ENCODE peak calls at places on chromosomes 16 and 17, in eight cellular contexts. One of them, this sample, is unnamed.
A peak's percentile ranks its signal among the peaks of the same experiment; 100 is the strongest.

GRCh38 chr17:1011138-1011537 is 14.2 kb downstream of the TIMM22 start:
- DNase-seq in foreskin keratinocyte: no peak
- DNase-seq in astrocyte of the hippocampus: no peak
- DNase-seq in amniotic stem cell: no peak
- DNase-seq in pons: no peak
- DNase-seq in stimulated activated naive CD4-positive, alpha-beta T cell: no peak
- DNase-seq in HT-29: no peak
- DNase-seq in adrenal gland: no peak
- DNase-seq in this sample: no peak

GRCh38 chr16:24820522-24820921 is 25.2 kb upstream of the SLC5A11 start:
- DNase-seq in astrocyte of the hippocampus: no peak
- DNase-seq in amniotic stem cell: no peak
- DNase-seq in stimulated activated naive CD4-positive, alpha-beta T cell: no peak
- DNase-seq in foreskin keratinocyte: peak; percentile 44
- DNase-seq in pons: no peak
- DNase-seq in HT-29: no peak
- DNase-seq in adrenal gland: peak; percentile 50
- DNase-seq in this sample: no peak

GRCh38 chr16:58814348-58814801 is 80.3 kb upstream of the GOT2 start:
- DNase-seq in pons: peak; percentile 40
- DNase-seq in adrenal gland: peak; percentile 72
- DNase-seq in foreskin keratinocyte: peak; percentile 52
- DNase-seq in amniotic stem cell: peak; percentile 19
- DNase-seq in HT-29: peak; percentile 46
- DNase-seq in astrocyte of the hippocampus: peak; percentile 76
- DNase-seq in stimulated activated naive CD4-positive, alpha-beta T cell: peak; percentile 12
- DNase-seq in this sample: peak; percentile 57

GRCh38 chr16:8989099-8989878 is 25.6 kb upstream of the USP7 start:
- DNase-seq in adrenal gland: no peak
- DNase-seq in amniotic stem cell: no peak
- DNase-seq in pons: no peak
- DNase-seq in foreskin keratinocyte: no peak
- DNase-seq in astrocyte of the hippocampus: no peak
- DNase-seq in stimulated activated naive CD4-positive, alpha-beta T cell: no peak
- DNase-seq in HT-29: no peak
- DNase-seq in this sample: no peak

GRCh38 chr16:48972236-48972635 is 309.4 kb downstream of the CBLN1 start:
- DNase-seq in pons: no peak
- DNase-seq in astrocyte of the hippocampus: no peak
- DNase-seq in adrenal gland: no peak
- DNase-seq in foreskin keratinocyte: no peak
- DNase-seq in stimulated activated naive CD4-positive, alpha-beta T cell: no peak
- DNase-seq in HT-29: no peak
- DNase-seq in amniotic stem cell: no peak
- DNase-seq in this sample: no peak

GRCh38 chr17:11986939-11987329 is 10.3 kb downstream of the ZNF18 start:
- DNase-seq in adrenal gland: no peak
- DNase-seq in stimulated activated naive CD4-positive, alpha-beta T cell: no peak
- DNase-seq in astrocyte of the hippocampus: peak; percentile 69
- DNase-seq in pons: peak; percentile 57
- DNase-seq in foreskin keratinocyte: peak; percentile 48
- DNase-seq in HT-29: peak; percentile 56
- DNase-seq in amniotic stem cell: peak; percentile 39
- DNase-seq in this sample: no peak

GRCh38 chr16:67672306-67672705 is 5.7 kb downstream of the C16orf86 start:
- DNase-seq in stimulated activated naive CD4-positive, alpha-beta T cell: no peak
- DNase-seq in foreskin keratinocyte: no peak
- DNase-seq in astrocyte of the hippocampus: no peak
- DNase-seq in adrenal gland: no peak
- DNase-seq in amniotic stem cell: no peak
- DNase-seq in pons: no peak
- DNase-seq in HT-29: no peak
- DNase-seq in this sample: peak; percentile 60

GRCh38 chr16:19432429-19432828 is 14.7 kb downstream of the TMC5 start:
- DNase-seq in pons: no peak
- DNase-seq in adrenal gland: no peak
- DNase-seq in amniotic stem cell: no peak
- DNase-seq in foreskin keratinocyte: peak; percentile 45
- DNase-seq in astrocyte of the hippocampus: no peak
- DNase-seq in stimulated activated naive CD4-positive, alpha-beta T cell: no peak
- DNase-seq in HT-29: peak; percentile 98
- DNase-seq in this sample: no peak

GRCh38 chr17:72089453-72089987 is 31.3 kb upstream of the SOX9 start:
- DNase-seq in pons: no peak
- DNase-seq in adrenal gland: no peak
- DNase-seq in astrocyte of the hippocampus: no peak
- DNase-seq in foreskin keratinocyte: no peak
- DNase-seq in amniotic stem cell: no peak
- DNase-seq in stimulated activated naive CD4-positive, alpha-beta T cell: no peak
- DNase-seq in HT-29: no peak
- DNase-seq in this sample: no peak

GRCh38 chr17:3963214-3964201 is 729 bp downstream of the ATP2A3 start:
- DNase-seq in pons: no peak
- DNase-seq in astrocyte of the hippocampus: no peak
- DNase-seq in adrenal gland: no peak
- DNase-seq in stimulated activated naive CD4-positive, alpha-beta T cell: peak; percentile 65
- DNase-seq in HT-29: no peak
- DNase-seq in amniotic stem cell: no peak
- DNase-seq in foreskin keratinocyte: no peak
- DNase-seq in this sample: no peak

GRCh38 chr16:58510776-58511628 is 4.3 kb upstream of the SETD6 start:
- DNase-seq in astrocyte of the hippocampus: no peak
- DNase-seq in amniotic stem cell: no peak
- DNase-seq in adrenal gland: peak; percentile 60
- DNase-seq in HT-29: no peak
- DNase-seq in stimulated activated naive CD4-positive, alpha-beta T cell: no peak
- DNase-seq in foreskin keratinocyte: no peak
- DNase-seq in pons: no peak
- DNase-seq in this sample: no peak

GRCh38 chr16:58588406-58588805 is 41.2 kb downstream of the CNOT1 start:
- DNase-seq in astrocyte of the hippocampus: no peak
- DNase-seq in HT-29: no peak
- DNase-seq in amniotic stem cell: no peak
- DNase-seq in stimulated activated naive CD4-positive, alpha-beta T cell: no peak
- DNase-seq in pons: no peak
- DNase-seq in adrenal gland: no peak
- DNase-seq in foreskin keratinocyte: no peak
- DNase-seq in this sample: no peak

GRCh38 chr17:29584452-29585079 is 4.9 kb downstream of the GIT1 start:
- DNase-seq in foreskin keratinocyte: no peak
- DNase-seq in astrocyte of the hippocampus: no peak
- DNase-seq in pons: no peak
- DNase-seq in adrenal gland: no peak
- DNase-seq in stimulated activated naive CD4-positive, alpha-beta T cell: no peak
- DNase-seq in amniotic stem cell: no peak
- DNase-seq in HT-29: no peak
- DNase-seq in this sample: peak; percentile 65

GRCh38 chr17:74008196-74008595 is 195.3 kb upstream of the RPL38 start:
- DNase-seq in HT-29: peak; percentile 22
- DNase-seq in pons: no peak
- DNase-seq in stimulated activated naive CD4-positive, alpha-beta T cell: no peak
- DNase-seq in adrenal gland: no peak
- DNase-seq in foreskin keratinocyte: no peak
- DNase-seq in amniotic stem cell: no peak
- DNase-seq in astrocyte of the hippocampus: no peak
- DNase-seq in this sample: no peak

GRCh38 chr16:27994686-27995085 is 68.8 kb downstream of the GSG1L start:
- DNase-seq in foreskin keratinocyte: no peak
- DNase-seq in amniotic stem cell: no peak
- DNase-seq in HT-29: no peak
- DNase-seq in stimulated activated naive CD4-positive, alpha-beta T cell: no peak
- DNase-seq in astrocyte of the hippocampus: no peak
- DNase-seq in pons: no peak
- DNase-seq in adrenal gland: no peak
- DNase-seq in this sample: no peak

GRCh38 chr17:60173304-60173807 is 23.6 kb downstream of the CA4 start:
- DNase-seq in amniotic stem cell: no peak
- DNase-seq in pons: no peak
- DNase-seq in foreskin keratinocyte: no peak
- DNase-seq in astrocyte of the hippocampus: peak; percentile 68
- DNase-seq in stimulated activated naive CD4-positive, alpha-beta T cell: no peak
- DNase-seq in HT-29: no peak
- DNase-seq in adrenal gland: no peak
- DNase-seq in this sample: no peak

GRCh38 chr17:1907818-1908698 is 78.3 kb downstream of the RPA1 start:
- DNase-seq in pons: no peak
- DNase-seq in stimulated activated naive CD4-positive, alpha-beta T cell: no peak
- DNase-seq in amniotic stem cell: no peak
- DNase-seq in HT-29: no peak
- DNase-seq in adrenal gland: no peak
- DNase-seq in astrocyte of the hippocampus: peak; percentile 65
- DNase-seq in foreskin keratinocyte: no peak
- DNase-seq in this sample: no peak

GRCh38 chr16:66658143-66658859 is 38.2 kb downstream of the CMTM4 start:
- DNase-seq in pons: no peak
- DNase-seq in adrenal gland: peak; percentile 33
- DNase-seq in amniotic stem cell: no peak
- DNase-seq in stimulated activated naive CD4-positive, alpha-beta T cell: no peak
- DNase-seq in HT-29: no peak
- DNase-seq in astrocyte of the hippocampus: no peak
- DNase-seq in foreskin keratinocyte: no peak
- DNase-seq in this sample: no peak

GRCh38 chr17:17141860-17142552 is 64.1 kb downstream of the PLD6 start:
- DNase-seq in pons: peak; percentile 71
- DNase-seq in stimulated activated naive CD4-positive, alpha-beta T cell: peak; percentile 18
- DNase-seq in amniotic stem cell: no peak
- DNase-seq in foreskin keratinocyte: no peak
- DNase-seq in HT-29: no peak
- DNase-seq in adrenal gland: peak; percentile 81
- DNase-seq in astrocyte of the hippocampus: peak; percentile 86
- DNase-seq in this sample: peak; percentile 63

GRCh38 chr16:2897110-2897509 is 14.1 kb downstream of the FLYWCH2 start:
- DNase-seq in stimulated activated naive CD4-positive, alpha-beta T cell: no peak
- DNase-seq in amniotic stem cell: no peak
- DNase-seq in HT-29: no peak
- DNase-seq in pons: no peak
- DNase-seq in astrocyte of the hippocampus: no peak
- DNase-seq in adrenal gland: no peak
- DNase-seq in foreskin keratinocyte: no peak
- DNase-seq in this sample: no peak

GRCh38 chr17:82647593-82648164 is 565 bp downstream of the WDR45B start:
- DNase-seq in stimulated activated naive CD4-positive, alpha-beta T cell: peak; percentile 37
- DNase-seq in astrocyte of the hippocampus: peak; percentile 51
- DNase-seq in pons: no peak
- DNase-seq in foreskin keratinocyte: no peak
- DNase-seq in amniotic stem cell: no peak
- DNase-seq in adrenal gland: peak; percentile 69
- DNase-seq in HT-29: peak; percentile 40
- DNase-seq in this sample: peak; percentile 59

GRCh38 chr16:330746-331145 is 21.8 kb downstream of the AXIN1 start:
- DNase-seq in amniotic stem cell: no peak
- DNase-seq in astrocyte of the hippocampus: no peak
- DNase-seq in pons: no peak
- DNase-seq in stimulated activated naive CD4-positive, alpha-beta T cell: no peak
- DNase-seq in HT-29: no peak
- DNase-seq in adrenal gland: no peak
- DNase-seq in foreskin keratinocyte: no peak
- DNase-seq in this sample: no peak

GRCh38 chr17:57818066-57818465 is 31.8 kb downstream of the MRPS23 start:
- DNase-seq in adrenal gland: no peak
- DNase-seq in stimulated activated naive CD4-positive, alpha-beta T cell: no peak
- DNase-seq in foreskin keratinocyte: no peak
- DNase-seq in astrocyte of the hippocampus: no peak
- DNase-seq in HT-29: no peak
- DNase-seq in pons: no peak
- DNase-seq in amniotic stem cell: no peak
- DNase-seq in this sample: no peak

GRCh38 chr17:55086635-55087058 is 118.1 kb downstream of the STXBP4 start:
- DNase-seq in pons: peak; percentile 54
- DNase-seq in amniotic stem cell: peak; percentile 34
- DNase-seq in HT-29: no peak
- DNase-seq in astrocyte of the hippocampus: peak; percentile 83
- DNase-seq in stimulated activated naive CD4-positive, alpha-beta T cell: no peak
- DNase-seq in adrenal gland: no peak
- DNase-seq in foreskin keratinocyte: peak; percentile 68
- DNase-seq in this sample: no peak

GRCh38 chr16:68074850-68075249 is 10.3 kb upstream of the NFATC3 start:
- DNase-seq in stimulated activated naive CD4-positive, alpha-beta T cell: no peak
- DNase-seq in amniotic stem cell: no peak
- DNase-seq in astrocyte of the hippocampus: no peak
- DNase-seq in pons: no peak
- DNase-seq in foreskin keratinocyte: no peak
- DNase-seq in HT-29: no peak
- DNase-seq in adrenal gland: no peak
- DNase-seq in this sample: no peak

GRCh38 chr17:33049781-33050414 is 58.3 kb downstream of the SPACA3 start:
- DNase-seq in pons: peak; percentile 24
- DNase-seq in stimulated activated naive CD4-positive, alpha-beta T cell: no peak
- DNase-seq in astrocyte of the hippocampus: peak; percentile 41
- DNase-seq in amniotic stem cell: peak; percentile 3
- DNase-seq in adrenal gland: peak; percentile 72
- DNase-seq in HT-29: peak; percentile 63
- DNase-seq in foreskin keratinocyte: peak; percentile 23
- DNase-seq in this sample: no peak

GRCh38 chr17:82216301-82217119 is 3.9 kb upstream of the CCDC57 start:
- DNase-seq in astrocyte of the hippocampus: peak; percentile 77
- DNase-seq in adrenal gland: peak; percentile 92
- DNase-seq in stimulated activated naive CD4-positive, alpha-beta T cell: no peak
- DNase-seq in amniotic stem cell: peak; percentile 37
- DNase-seq in HT-29: peak; percentile 71
- DNase-seq in pons: peak; percentile 87
- DNase-seq in foreskin keratinocyte: peak; percentile 76
- DNase-seq in this sample: peak; percentile 79

GRCh38 chr16:19979638-19980037 is 94.1 kb downstream of the GPR139 start:
- DNase-seq in foreskin keratinocyte: no peak
- DNase-seq in astrocyte of the hippocampus: no peak
- DNase-seq in adrenal gland: no peak
- DNase-seq in HT-29: no peak
- DNase-seq in amniotic stem cell: no peak
- DNase-seq in stimulated activated naive CD4-positive, alpha-beta T cell: no peak
- DNase-seq in pons: no peak
- DNase-seq in this sample: no peak

GRCh38 chr17:29954405-29954804 is 13.0 kb downstream of the EFCAB5 start:
- DNase-seq in astrocyte of the hippocampus: no peak
- DNase-seq in stimulated activated naive CD4-positive, alpha-beta T cell: no peak
- DNase-seq in HT-29: no peak
- DNase-seq in amniotic stem cell: no peak
- DNase-seq in adrenal gland: no peak
- DNase-seq in foreskin keratinocyte: no peak
- DNase-seq in pons: no peak
- DNase-seq in this sample: no peak

GRCh38 chr16:49260253-49260652 is 21.4 kb downstream of the CBLN1 start:
- DNase-seq in foreskin keratinocyte: no peak
- DNase-seq in astrocyte of the hippocampus: no peak
- DNase-seq in adrenal gland: no peak
- DNase-seq in amniotic stem cell: no peak
- DNase-seq in stimulated activated naive CD4-positive, alpha-beta T cell: no peak
- DNase-seq in pons: no peak
- DNase-seq in HT-29: no peak
- DNase-seq in this sample: no peak

GRCh38 chr17:1764274-1764673 is 2.4 kb downstream of the SERPINF1 start:
- DNase-seq in astrocyte of the hippocampus: peak; percentile 38
- DNase-seq in foreskin keratinocyte: peak; percentile 84
- DNase-seq in HT-29: no peak
- DNase-seq in stimulated activated naive CD4-positive, alpha-beta T cell: peak; percentile 43
- DNase-seq in pons: peak; percentile 43
- DNase-seq in amniotic stem cell: peak; percentile 15
- DNase-seq in adrenal gland: peak; percentile 75
- DNase-seq in this sample: peak; percentile 82

GRCh38 chr17:82931696-82932060 is 91.9 kb upstream of the ZNF750 start:
- DNase-seq in HT-29: no peak
- DNase-seq in adrenal gland: peak; percentile 78
- DNase-seq in pons: peak; percentile 45
- DNase-seq in astrocyte of the hippocampus: peak; percentile 93
- DNase-seq in amniotic stem cell: peak; percentile 41
- DNase-seq in foreskin keratinocyte: no peak
- DNase-seq in stimulated activated naive CD4-positive, alpha-beta T cell: no peak
- DNase-seq in this sample: peak; percentile 82

GRCh38 chr17:50919321-50920040 is 53.3 kb upstream of the TOB1 start:
- DNase-seq in amniotic stem cell: peak; percentile 65
- DNase-seq in adrenal gland: peak; percentile 96
- DNase-seq in stimulated activated naive CD4-positive, alpha-beta T cell: peak; percentile 77
- DNase-seq in HT-29: peak; percentile 99
- DNase-seq in pons: peak; percentile 97
- DNase-seq in foreskin keratinocyte: peak; percentile 87
- DNase-seq in astrocyte of the hippocampus: peak; percentile 98
- DNase-seq in this sample: peak; percentile 89

GRCh38 chr17:82817947-82818346 is 21.9 kb downstream of the ZNF750 start:
- DNase-seq in pons: no peak
- DNase-seq in HT-29: no peak
- DNase-seq in adrenal gland: no peak
- DNase-seq in foreskin keratinocyte: no peak
- DNase-seq in astrocyte of the hippocampus: no peak
- DNase-seq in stimulated activated naive CD4-positive, alpha-beta T cell: no peak
- DNase-seq in amniotic stem cell: no peak
- DNase-seq in this sample: no peak

This sample was measured in left ventricle myocardium superior.